ENCODE peak calls at places on chromosomes 7 and 10, in six cellular contexts. I is tibial artery, X is brain microvascular endothelial cell, Z is mesenchymal stem cell, M is NT2/D1, W is cardiac muscle cell. C is an unnamed sample.

GRCh38 chr10:73802276-73802991 is 9.0 kb downstream of the NDST2 start:
- DNase-seq in X (no peak), Z (no peak), M (no peak), I (no peak), W (no peak), C (no peak)

GRCh38 chr7:28890137-28890536 is 68.0 kb downstream of the TRIL start:
- DNase-seq in M (peak; percentile 47), Z (no peak), I (no peak), W (no peak), X (no peak), C (no peak)

GRCh38 chr7:102991540-102992214 is 78.9 kb downstream of the LRRC17 start:
- DNase-seq in Z (peak; percentile 97), M (no peak), X (peak; percentile 97), I (no peak), W (no peak), C (peak; percentile 81)

GRCh38 chr7:96901822-96902412 is 103.4 kb upstream of the DLX6 start:
- DNase-seq in W (no peak), I (no peak), M (no peak), X (no peak), Z (no peak), C (no peak)

GRCh38 chr10:93199221-93199681 is 125.6 kb downstream of the CYP26A1 start:
- DNase-seq in X (peak; percentile 89), M (no peak), W (peak; percentile 58), I (peak; percentile 84), Z (peak; percentile 83), C (peak; percentile 70)

GRCh38 chr7:103735377-103735776 is 254.1 kb downstream of the RELN start:
- DNase-seq in M (no peak), I (no peak), W (no peak), X (peak; percentile 63), Z (no peak), C (no peak)

GRCh38 chr7:5420108-5420840 is 3.4 kb downstream of the TNRC18 start:
- DNase-seq in Z (no peak), I (peak; percentile 75), W (no peak), X (no peak), M (no peak), C (peak; percentile 31)

GRCh38 chr7:129947701-129948100 is 5.1 kb downstream of the UBE2H start:
- DNase-seq in Z (peak; percentile 44), M (no peak), X (peak; percentile 7), I (peak; percentile 76), W (no peak), C (no peak)

GRCh38 chr10:99393036-99393435 is 37.4 kb downstream of the GOT1 start:
- DNase-seq in M (peak; percentile 71), W (no peak), X (no peak), Z (no peak), I (no peak), C (no peak)

GRCh38 chr10:14173706-14174594 is 156.8 kb downstream of the FRMD4A start:
- DNase-seq in Z (peak; percentile 31), X (peak; percentile 33), I (no peak), W (peak; percentile 44), M (no peak), C (peak; percentile 30)

GRCh38 chr7:55476852-55477780 is 95.2 kb downstream of the VOPP1 start:
- DNase-seq in M (no peak), W (no peak), I (no peak), Z (no peak), X (no peak), C (no peak)

GRCh38 chr7:80699030-80699638 is 60.7 kb downstream of the CD36 start:
- DNase-seq in Z (peak; percentile 67), I (no peak), M (peak; percentile 33), W (peak; percentile 67), X (no peak), C (no peak)

GRCh38 chr7:94012748-94013147 is 8.6 kb upstream of the BET1 start:
- DNase-seq in Z (no peak), I (no peak), M (no peak), W (no peak), X (no peak), C (no peak)

GRCh38 chr7:43112941-43113621 is 634 bp downstream of the HECW1 start:
- DNase-seq in X (peak; percentile 33), Z (peak; percentile 75), M (peak; percentile 71), I (no peak), W (peak; percentile 68), C (peak; percentile 53)

GRCh38 chr7:50682573-50682972 is 100.1 kb downstream of the GRB10 start:
- DNase-seq in X (no peak), I (no peak), Z (no peak), W (no peak), M (no peak), C (no peak)

GRCh38 chr7:50679218-50680007 is 103.3 kb downstream of the GRB10 start:
- DNase-seq in Z (peak; percentile 64), I (no peak), W (peak; percentile 42), X (no peak), M (no peak), C (no peak)

GRCh38 chr7:50682079-50682478 is 100.6 kb downstream of the GRB10 start:
- DNase-seq in I (no peak), W (no peak), Z (no peak), X (no peak), M (no peak), C (peak; percentile 62)

GRCh38 chr7:50684011-50684701 is 98.5 kb downstream of the GRB10 start:
- DNase-seq in Z (no peak), M (no peak), X (no peak), W (no peak), I (no peak), C (no peak)

DNA sequence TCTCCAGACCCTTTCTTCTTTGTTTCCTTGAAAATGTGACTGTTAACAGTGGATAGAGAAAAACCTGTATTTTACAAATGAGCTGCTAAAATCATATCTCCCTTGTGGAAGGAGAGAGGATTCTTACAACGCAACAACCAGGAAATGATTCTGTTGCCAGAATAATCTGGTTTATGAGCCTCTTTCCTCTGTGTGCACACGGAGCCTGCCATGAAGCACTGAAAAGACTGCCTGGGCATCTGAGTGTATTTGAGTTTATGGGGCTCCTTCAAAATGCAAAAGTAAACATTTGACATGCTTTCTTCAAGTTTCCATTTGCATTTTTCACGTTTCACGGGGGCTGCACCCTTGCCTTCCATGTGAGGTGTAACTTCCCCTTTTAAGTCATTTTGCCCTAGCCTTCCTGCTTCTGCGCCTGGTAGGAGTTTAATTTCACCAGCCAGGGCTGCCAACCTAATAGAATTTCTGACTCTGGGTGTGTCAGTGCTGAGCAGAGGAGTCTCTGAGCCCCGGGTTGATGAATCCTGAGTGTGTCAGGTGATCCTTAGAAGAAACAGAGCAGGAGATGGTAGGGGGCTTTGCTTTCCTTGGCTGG is 101.1 kb downstream of the GRB10 start:
- DNase-seq in Z (no peak), M (no peak), X (no peak), I (no peak), W (no peak), C (no peak)
- H3K4me3 ChIP-seq in Z (no peak overlapping the region), M (no peak overlapping the region), X (no peak overlapping the region), I (no peak overlapping the region), W (no peak overlapping the region), C (no peak overlapping the region)

GRCh38 chr10:44976352-44977198 is 2.0 kb downstream of the DEPP1 start:
- DNase-seq in W (no peak), Z (no peak), X (no peak), I (peak; percentile 78), M (no peak), C (no peak)
- H3K4me3 ChIP-seq in W (no peak overlapping the region), Z (peak overlapping the region; percentile 88), X (no peak overlapping the region), I (peak overlapping the region; percentile 85), M (no peak overlapping the region), C (no peak overlapping the region)

DNA sequence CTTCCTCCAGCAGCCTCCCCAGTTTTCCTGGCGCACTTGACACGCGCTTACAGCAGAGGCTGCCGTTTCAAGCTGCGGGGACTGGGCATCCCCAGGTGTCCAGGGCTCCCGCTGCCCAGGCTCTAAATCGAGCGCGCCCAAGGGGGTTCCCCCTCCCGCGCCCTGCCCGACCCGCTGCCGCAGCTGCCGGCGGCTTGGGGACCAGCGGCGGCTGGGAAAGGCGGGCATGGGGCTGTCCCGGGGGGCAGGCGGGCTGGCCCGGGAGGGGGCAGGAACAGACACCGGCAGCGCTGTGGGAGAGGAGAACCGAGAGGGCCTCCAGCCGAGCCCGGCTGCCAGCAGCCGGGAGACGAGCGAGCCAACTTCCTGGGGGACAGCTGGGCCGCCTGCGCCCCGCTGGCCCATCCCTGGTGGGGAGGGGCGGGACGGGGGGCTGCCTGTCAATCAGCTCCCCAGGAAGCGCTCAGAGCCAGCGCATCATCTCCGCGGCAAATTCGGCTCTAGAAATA is 14.9 kb downstream of the GRID2IP start:
- DNase-seq in W (peak; percentile 35), Z (no peak), M (no peak), I (no peak), X (no peak), C (no peak)
- H3K4me3 ChIP-seq in W (peak overlapping the region; percentile 46), Z (no peak overlapping the region), M (peak overlapping the region; percentile 41), I (no peak overlapping the region), X (peak overlapping the region; percentile 37), C (no peak overlapping the region)

DNA sequence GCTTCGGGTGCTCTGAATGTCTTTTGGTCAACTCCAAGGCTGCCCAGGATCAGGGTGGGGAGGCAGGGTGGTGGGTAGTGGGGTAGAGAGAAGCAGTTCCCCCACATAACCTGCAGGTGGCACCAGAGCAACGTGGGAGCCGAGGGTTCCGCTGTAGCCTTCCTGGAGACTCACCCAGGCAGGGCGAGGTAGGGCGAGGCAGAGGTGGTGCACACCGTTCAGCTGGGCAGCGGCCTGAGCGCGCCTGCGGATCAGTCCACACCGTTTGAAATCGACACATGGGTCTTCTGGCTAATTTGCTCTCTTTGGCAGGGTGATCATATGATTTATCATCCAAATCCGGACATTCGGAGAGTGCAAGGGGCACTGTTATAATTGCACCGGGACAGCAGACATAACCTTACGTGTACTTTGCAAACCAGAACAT is 41.4 kb upstream of the MAP3K8 start:
- DNase-seq in X (peak; percentile 27), Z (peak; percentile 64), M (peak; percentile 52), W (peak; percentile 77), I (peak; percentile 80), C (peak; percentile 59)
- H3K4me3 ChIP-seq in X (no peak overlapping the region), Z (peak overlapping the region; percentile 75), M (no peak overlapping the region), W (no peak overlapping the region), I (no peak overlapping the region), C (no peak overlapping the region)

GRCh38 chr10:102870221-102870620 is 951 bp downstream of the AS3MT start:
- DNase-seq in W (no peak), X (no peak), Z (no peak), M (no peak), I (no peak), C (no peak)
- H3K4me3 ChIP-seq in W (peak overlapping the region; percentile 36), X (peak overlapping the region; percentile 59), Z (peak overlapping the region; percentile 78), M (peak overlapping the region; percentile 55), I (peak overlapping the region; percentile 69), C (no peak overlapping the region)

C was measured in MG63.